ENCODE peak calls at places on chromosomes 7 and 10, in five cellular contexts. O is AG04450, C is fibroblast of lung, N is A549, Z is Panc1. A is an unnamed sample.
A peak's percentile ranks its signal among the peaks of the same experiment; 100 is the strongest.

GRCh38 chr10:1050555-1050954 is 1.6 kb upstream of the IDI1 start:
- DNase-seq in Z (no peak), N (peak; percentile 62), O (no peak), C (no peak), A (no peak)

GRCh38 chr7:120996333-120996982 is 7.9 kb downstream of the CPED1 start:
- DNase-seq in N (no peak), Z (no peak), O (peak; percentile 81), C (peak; percentile 87), A (peak; percentile 58)

GRCh38 chr7:50667789-50668226 is 102.6 kb upstream of the DDC start:
- DNase-seq in O (no peak), Z (no peak), C (no peak), N (no peak), A (no peak)

GRCh38 chr7:5702876-5703571 is 78.4 kb downstream of the RNF216 start:
- DNase-seq in C (peak; percentile 81), Z (no peak), O (no peak), N (peak; percentile 29), A (no peak)

GRCh38 chr7:113491305-113491704 is 373.0 kb upstream of the SMIM30 start:
- DNase-seq in N (no peak), Z (no peak), C (no peak), O (no peak), A (no peak)

GRCh38 chr7:1843271-1843861 is 173.3 kb downstream of the ELFN1 start:
- DNase-seq in N (no peak), O (no peak), C (peak; percentile 6), Z (no peak), A (no peak)

GRCh38 chr7:27994639-27995038 is 186.0 kb downstream of the JAZF1 start:
- DNase-seq in O (no peak), N (no peak), C (peak; percentile 47), Z (no peak), A (peak; percentile 53)

GRCh38 chr7:22885824-22886255 is 63.2 kb upstream of the TOMM7 start:
- DNase-seq in Z (no peak), C (no peak), N (no peak), O (no peak), A (no peak)

GRCh38 chr10:6543431-6544005 is 36.6 kb downstream of the PRKCQ start:
- DNase-seq in O (no peak), C (no peak), Z (no peak), N (no peak), A (no peak)

GRCh38 chr10:47400251-47400650 is 16.2 kb upstream of the ZNF488 start:
- DNase-seq in Z (no peak), C (no peak), O (no peak), N (no peak), A (no peak)

GRCh38 chr7:71320916-71321315 is 189.0 kb downstream of the GALNT17 start:
- DNase-seq in O (no peak), Z (no peak), C (no peak), N (no peak), A (no peak)

GRCh38 chr7:149150981-149151380 is 3.7 kb downstream of the ZNF398 start:
- DNase-seq in O (no peak), N (no peak), C (no peak), Z (no peak), A (no peak)

GRCh38 chr7:55977831-55978230 is 13.4 kb downstream of the NIPSNAP2 start:
- DNase-seq in O (no peak), C (peak; percentile 79), N (peak; percentile 18), Z (no peak), A (no peak)

GRCh38 chr10:2054728-2055127 is 317.4 kb upstream of the ADARB2 start:
- DNase-seq in Z (no peak), N (no peak), O (no peak), C (no peak), A (no peak)

GRCh38 chr10:97543025-97543546 is 29.5 kb upstream of the ANKRD2 start:
- DNase-seq in Z (peak; percentile 67), C (peak; percentile 99), O (peak; percentile 84), N (peak; percentile 76), A (peak; percentile 93)

GRCh38 chr10:125257521-125258105 is 97.2 kb upstream of the CTBP2 start:
- DNase-seq in C (no peak), N (no peak), Z (no peak), O (no peak), A (peak; percentile 34)

GRCh38 chr10:6647811-6648526 is 67.9 kb upstream of the PRKCQ start:
- DNase-seq in Z (no peak), C (peak; percentile 14), N (peak; percentile 52), O (no peak), A (peak; percentile 51)

GRCh38 chr10:80924063-80924952 is 386.6 kb downstream of the SH2D4B start:
- DNase-seq in C (peak; percentile 16), N (peak; percentile 51), Z (no peak), O (no peak), A (peak; percentile 36)

GRCh38 chr7:116509982-116510579 is 10.5 kb downstream of the CAV2 start:
- DNase-seq in N (no peak), C (no peak), Z (no peak), O (no peak), A (no peak)

GRCh38 chr10:62689712-62690111 is 114.8 kb upstream of the ADO start:
- DNase-seq in Z (no peak), O (no peak), C (no peak), N (no peak), A (no peak)

GRCh38 chr10:122116331-122116730 is 127.4 kb downstream of the TACC2 start:
- DNase-seq in Z (no peak), N (peak; percentile 75), O (peak; percentile 78), C (peak; percentile 79), A (no peak)

GRCh38 chr10:86371116-86371515 is 4.5 kb upstream of the GRID1 start:
- DNase-seq in N (no peak), Z (no peak), C (no peak), O (no peak), A (no peak)

DNA sequence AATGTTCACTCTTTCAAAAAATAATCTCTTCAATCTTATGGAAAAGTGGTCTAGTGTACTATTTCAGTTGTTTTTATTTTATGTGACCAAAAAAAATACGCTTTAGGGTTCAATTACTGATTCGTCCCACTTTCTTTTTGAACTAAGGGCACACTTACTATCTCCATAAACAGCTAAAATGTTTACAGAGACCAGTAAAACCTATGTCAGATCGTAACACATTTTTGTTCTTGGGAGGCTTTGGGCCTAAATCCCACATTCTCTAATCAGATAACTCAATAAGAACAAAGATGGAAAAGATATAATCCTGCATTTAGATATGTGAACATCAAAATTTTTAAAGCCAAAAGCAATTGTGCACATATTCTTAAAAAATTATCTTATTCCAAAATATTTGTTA is 29.8 kb upstream of the EPC1 start:
- DNase-seq in Z (no peak), C (no peak), N (no peak), O (no peak), A (no peak)
- H3K27ac ChIP-seq in Z (peak overlapping the region; percentile 44), C (peak overlapping the region; percentile 72), N (peak overlapping the region; percentile 63), O (no peak overlapping the region), A (peak overlapping the region; percentile 35)

GRCh38 chr7:41135511-41135910 is 567.4 kb downstream of the INHBA start:
- DNase-seq in Z (no peak), N (no peak), O (no peak), C (no peak), A (no peak)

GRCh38 chr7:41134242-41134872 is 568.5 kb downstream of the INHBA start:
- DNase-seq in N (no peak), O (no peak), C (peak; percentile 62), Z (no peak), A (no peak)

GRCh38 chr7:41134873-41135250 is 568.0 kb downstream of the INHBA start:
- DNase-seq in Z (no peak), O (no peak), N (no peak), C (no peak), A (peak; percentile 33)

GRCh38 chr7:41131956-41132355 is 570.9 kb downstream of the INHBA start:
- DNase-seq in O (no peak), N (no peak), Z (no peak), C (no peak), A (no peak)

DNA sequence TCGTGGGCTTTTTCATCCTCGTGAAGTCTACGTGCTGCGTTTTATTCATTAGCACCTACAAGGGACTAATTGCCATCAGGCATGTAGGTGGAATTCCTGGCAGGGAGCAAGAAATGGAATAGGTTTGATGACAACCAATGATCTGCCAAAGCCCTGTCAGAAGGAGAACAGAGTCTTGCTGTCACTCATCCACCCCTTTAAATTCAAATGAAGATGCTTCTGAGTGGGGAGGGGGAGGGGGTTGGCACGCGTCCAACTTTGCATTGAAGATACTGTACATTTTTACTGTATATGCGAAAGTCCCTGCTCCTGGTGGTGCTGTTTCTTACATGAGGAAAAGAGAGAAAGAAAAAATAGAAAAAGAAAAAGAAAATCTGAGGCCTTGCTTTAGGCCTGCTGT is 569.2 kb downstream of the INHBA start:
- DNase-seq in C (no peak), O (no peak), N (no peak), Z (no peak), A (no peak)
- H3K27ac ChIP-seq in C (no peak overlapping the region), O (no peak overlapping the region), N (no peak overlapping the region), Z (no peak overlapping the region), A (peak overlapping the region; percentile 8)

GRCh38 chr10:21523557-21524008 is 1.9 kb downstream of the SKIDA1 start:
- DNase-seq in O (no peak), Z (no peak), C (peak; percentile 57), N (no peak), A (no peak)
- H3K27ac ChIP-seq in O (peak overlapping the region; percentile 11), Z (peak overlapping the region; percentile 89), C (no peak overlapping the region), N (peak overlapping the region; percentile 99), A (no peak overlapping the region)

DNA sequence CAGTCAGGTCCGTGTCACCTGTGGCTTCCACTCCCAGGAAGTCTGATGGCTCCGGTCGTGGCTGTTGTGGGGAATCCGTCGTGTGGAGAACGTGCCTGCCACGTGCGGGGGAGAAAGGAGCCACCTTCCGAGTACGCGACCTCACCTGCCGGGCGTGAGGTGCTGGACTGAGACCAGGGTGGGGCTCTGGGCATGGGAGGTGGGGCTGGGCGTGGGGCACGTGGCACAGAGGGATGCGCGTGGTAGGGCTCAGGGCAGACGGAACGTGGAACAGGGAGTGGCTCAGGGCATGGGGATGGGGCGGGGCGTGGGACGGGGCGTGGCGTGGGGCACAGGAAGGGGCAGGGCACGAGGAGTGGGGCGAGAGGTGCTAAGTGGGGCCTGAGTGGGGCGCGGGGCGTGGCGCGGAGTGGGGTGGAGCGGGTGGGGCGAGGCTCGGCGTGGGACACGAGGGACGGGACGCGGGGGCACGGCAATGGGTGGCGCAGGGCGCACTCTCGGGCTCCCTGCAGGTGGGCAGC is 64.8 kb downstream of the C10orf143 start:
- DNase-seq in C (no peak), N (no peak), Z (no peak), O (no peak), A (no peak)
- H3K27ac ChIP-seq in C (no peak overlapping the region), N (no peak overlapping the region), Z (no peak overlapping the region), O (no peak overlapping the region), A (no peak overlapping the region)

DNA sequence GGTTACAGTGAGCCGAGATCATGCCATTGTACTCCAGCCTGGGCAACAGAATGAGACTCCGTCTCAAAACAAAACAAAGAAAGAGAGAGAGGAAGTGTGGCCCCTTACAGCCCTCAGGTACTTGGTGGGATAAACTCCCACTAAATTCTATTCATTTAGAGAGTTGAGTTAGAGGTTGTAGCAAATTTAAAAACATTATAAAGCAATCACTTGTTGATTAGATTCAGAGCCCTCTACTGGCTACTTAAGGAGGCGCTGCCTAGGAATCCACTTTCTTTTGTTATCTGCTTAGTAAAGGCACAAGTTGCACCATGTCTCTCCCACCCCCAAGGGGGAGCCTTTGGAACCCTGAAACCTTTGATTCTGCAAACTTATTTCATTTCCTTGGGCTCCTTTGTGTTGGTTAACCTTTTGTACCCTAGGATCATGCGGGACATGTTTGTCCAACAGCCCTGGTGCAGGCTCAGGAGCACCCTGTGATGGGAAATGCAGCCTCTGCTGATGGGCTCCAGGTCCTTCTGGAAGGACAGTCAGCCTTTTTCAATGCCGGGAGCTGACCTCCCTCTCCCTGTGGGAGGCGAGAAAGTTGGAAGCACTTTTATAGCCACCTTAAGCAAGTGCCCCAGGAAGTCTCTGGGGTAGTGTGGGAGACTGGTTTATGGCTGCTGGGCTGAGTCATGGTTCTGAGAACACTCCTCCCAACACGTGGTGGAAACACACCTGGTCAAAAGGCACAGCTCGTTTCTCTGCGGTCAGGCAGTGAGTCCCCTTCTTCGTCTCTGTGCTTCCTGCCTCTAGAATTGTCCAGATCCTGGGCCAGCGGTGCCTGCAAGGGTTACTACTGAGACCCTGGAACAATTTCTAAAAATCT is 2.3 kb downstream of the HKDC1 start:
- DNase-seq in Z (peak; percentile 61), C (peak; percentile 57), N (peak; percentile 73), O (peak; percentile 27), A (no peak)
- H3K27ac ChIP-seq in Z (peak overlapping the region; percentile 25), C (no peak overlapping the region), N (peak overlapping the region; percentile 91), O (peak overlapping the region; percentile 70), A (no peak overlapping the region)

A was measured in SJSA1.